ENCODE peak calls at places on chromosomes 6 and 20, in seven cellular contexts. F is SW 1271; B is posterior cingulate gyrus; Q is fibroblast of the conjunctiva; N is SK-N-SH; R is stimulated activated CD4-positive, alpha-beta T cell treated with anti-CD3 and anti-CD28 coated beads, Interleukin-2, amount 100 ng/mL, for 48 hours; U is right cardiac atrium. E is an unnamed sample.

GRCh38 chr6:148446681-148447080 is 104.0 kb downstream of the SASH1 start:
- DNase-seq in B (no peak), U (no peak), Q (no peak), F (no peak), R (no peak), N (no peak), E (no peak)

GRCh38 chr6:38146021-38146657 is 326.6 kb downstream of the ZFAND3 start:
- DNase-seq in B (no peak), N (no peak), Q (no peak), R (no peak), F (no peak), U (no peak), E (no peak)

GRCh38 chr6:57312004-57312345 is 5.5 kb upstream of the PRIM2 start:
- DNase-seq in Q (no peak), R (no peak), N (no peak), B (no peak), F (no peak), U (no peak), E (no peak)

GRCh38 chr6:116528800-116529199 is 16.7 kb downstream of the TRAPPC3L start:
- DNase-seq in U (no peak), Q (no peak), N (no peak), B (no peak), R (no peak), F (peak), E (no peak)

GRCh38 chr6:122832515-122833228 is 43.6 kb downstream of the SMPDL3A start:
- DNase-seq in Q (no peak), U (no peak), N (no peak), B (no peak), F (no peak), R (no peak), E (no peak)

GRCh38 chr20:62780696-62781095 is 15.6 kb upstream of the MRGBP start:
- DNase-seq in U (no peak), F (no peak), N (no peak), Q (no peak), R (no peak), B (no peak), E (no peak)

GRCh38 chr6:158677906-158678305 is 28.1 kb downstream of the SYTL3 start:
- DNase-seq in U (no peak), B (no peak), R (no peak), N (no peak), Q (no peak), F (no peak), E (no peak)

GRCh38 chr6:163861627-163862026 is 447.1 kb downstream of the QKI start:
- DNase-seq in R (no peak), Q (no peak), B (peak), F (no peak), U (no peak), N (no peak), E (no peak)

GRCh38 chr6:135996668-135997067 is 145.2 kb downstream of the PDE7B start:
- DNase-seq in U (no peak), Q (no peak), N (no peak), R (no peak), B (no peak), F (no peak), E (no peak)

GRCh38 chr6:143973097-143973979 is 34.7 kb downstream of the PLAGL1 start:
- DNase-seq in B (no peak), F (no peak), R (no peak), N (no peak), Q (no peak), U (no peak), E (no peak)

GRCh38 chr6:17408081-17408480 is 14.7 kb downstream of the CAP2 start:
- DNase-seq in N (no peak), R (no peak), B (no peak), U (no peak), Q (no peak), F (no peak), E (no peak)

GRCh38 chr6:22873531-22874136 is 304.3 kb downstream of the HDGFL1 start:
- DNase-seq in N (no peak), Q (peak), F (no peak), R (no peak), B (no peak), U (no peak), E (no peak)